ENCODE peak calls at places on chromosome 5, in five cellular contexts. O is heart left ventricle, F is GM12878, D is testis, N is sigmoid colon. B is an unnamed sample.

GRCh38 chr5:160169326-160169725 is 50.1 kb upstream of the PWWP2A start:
- DNase-seq in D (no peak), N (no peak), F (no peak), O (peak; percentile 45), B (peak; percentile 17)

GRCh38 chr5:54895816-54896341 is 89.5 kb downstream of the ESM1 start:
- DNase-seq in D (peak; percentile 70), F (no peak), O (peak; percentile 27), N (no peak), B (peak; percentile 42)

GRCh38 chr5:98977723-98978122 is 48.9 kb upstream of the CHD1 start:
- DNase-seq in D (no peak), N (no peak), F (no peak), O (no peak), B (no peak)

GRCh38 chr5:101430551-101430950 is 527.5 kb upstream of the ST8SIA4 start:
- DNase-seq in D (no peak), O (no peak), N (no peak), F (no peak), B (no peak)

GRCh38 chr5:168334161-168335094 is 43.0 kb downstream of the WWC1 start:
- DNase-seq in D (peak; percentile 27), O (no peak), N (peak; percentile 33), F (no peak), B (no peak)

GRCh38 chr5:31664566-31664965 is 25.6 kb downstream of the PDZD2 start:
- DNase-seq in F (no peak), D (no peak), O (no peak), N (no peak), B (peak; percentile 64)

GRCh38 chr5:90967443-90967842 is 408.8 kb downstream of the ADGRV1 start:
- DNase-seq in O (no peak), N (no peak), F (no peak), D (no peak), B (no peak)

GRCh38 chr5:2199697-2200096 is 317.0 kb upstream of the IRX4 start:
- DNase-seq in O (no peak), D (no peak), N (no peak), F (no peak), B (no peak)

GRCh38 chr5:177473461-177473991 is at the start of gene DBN1:
- DNase-seq in N (peak; percentile 82), O (peak; percentile 69), D (peak; percentile 53), F (no peak), B (peak; percentile 62)

GRCh38 chr5:125227333-125228075 is 481.1 kb upstream of the ZNF608 start:
- DNase-seq in D (peak; percentile 45), N (no peak), F (no peak), O (no peak), B (peak; percentile 7)

GRCh38 chr5:134555889-134556311 is 30.4 kb downstream of the JADE2 start:
- DNase-seq in F (no peak), D (peak; percentile 41), N (peak; percentile 80), O (peak; percentile 52), B (peak; percentile 64)

GRCh38 chr5:9497347-9497746 is 48.5 kb downstream of the SEMA5A start:
- DNase-seq in D (no peak), O (no peak), N (no peak), F (no peak), B (no peak)

GRCh38 chr5:9496801-9497200 is 49.1 kb downstream of the SEMA5A start:
- DNase-seq in D (no peak), F (no peak), O (no peak), N (no peak), B (no peak)

GRCh38 chr5:9500244-9500643 is 45.6 kb downstream of the SEMA5A start:
- DNase-seq in O (no peak), D (no peak), F (no peak), N (no peak), B (no peak)

GRCh38 chr5:9499498-9499876 is 46.4 kb downstream of the SEMA5A start:
- DNase-seq in F (peak; percentile 16), D (no peak), N (no peak), O (no peak), B (no peak)

DNA sequence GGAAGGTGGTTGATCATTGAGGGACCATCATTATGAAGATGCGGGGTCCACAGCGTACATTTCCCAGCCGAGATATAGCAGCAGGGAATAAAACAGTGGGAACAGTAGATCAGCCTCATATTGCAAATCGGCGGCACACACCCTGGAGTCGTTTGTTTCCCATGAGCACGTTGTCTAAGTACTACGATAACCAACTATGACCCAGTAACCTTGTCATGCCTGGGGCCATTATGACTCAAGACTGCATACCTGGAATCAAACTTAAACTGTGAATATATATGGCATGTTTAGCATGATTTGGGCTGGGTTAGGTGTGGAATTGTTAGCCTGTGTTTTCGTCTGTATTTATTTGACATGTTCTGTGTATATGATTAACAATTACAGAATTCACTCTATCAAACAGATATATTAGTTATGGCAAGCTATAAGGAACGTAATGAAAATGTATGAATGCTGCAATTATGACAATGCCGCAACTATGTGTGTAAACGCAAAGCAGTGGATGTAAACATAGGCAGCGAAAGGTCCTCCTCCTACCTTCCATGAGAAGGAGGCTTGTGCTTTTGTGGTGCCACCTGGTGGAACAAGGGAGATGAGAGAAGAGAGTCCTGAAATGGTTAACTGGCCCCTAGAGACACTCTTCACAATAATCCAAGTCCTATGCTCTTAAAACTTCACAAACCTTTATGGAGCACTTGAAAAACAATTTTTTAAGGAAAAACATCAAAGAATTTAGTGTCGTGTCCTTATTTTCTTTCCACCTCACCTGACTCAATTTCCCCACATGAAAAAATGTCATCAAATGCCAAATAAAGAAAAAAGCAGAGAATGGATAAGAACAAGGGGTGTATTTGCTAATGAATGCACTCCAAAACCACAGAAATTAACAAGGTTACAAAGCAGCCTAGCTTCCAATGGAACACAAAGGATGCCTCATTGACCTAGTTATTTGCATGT is 47.1 kb downstream of the SEMA5A start:
- DNase-seq in O (no peak), F (no peak), N (no peak), D (no peak), B (peak; percentile 50)
- TF ChIP-seq CTCF in O (no peak), F (peak; percentile 42), N (no peak), D (no peak), B (peak; percentile 42)

GRCh38 chr5:139517683-139518564 is 35.4 kb upstream of the STING1 start:
- DNase-seq in N (peak; percentile 95), O (peak; percentile 95), D (peak; percentile 95), F (no peak), B (peak; percentile 89)
- TF ChIP-seq POLR2A in N (no peak), O (no peak), D (no peak), F (peak; percentile 96), B (peak; percentile 51)

DNA sequence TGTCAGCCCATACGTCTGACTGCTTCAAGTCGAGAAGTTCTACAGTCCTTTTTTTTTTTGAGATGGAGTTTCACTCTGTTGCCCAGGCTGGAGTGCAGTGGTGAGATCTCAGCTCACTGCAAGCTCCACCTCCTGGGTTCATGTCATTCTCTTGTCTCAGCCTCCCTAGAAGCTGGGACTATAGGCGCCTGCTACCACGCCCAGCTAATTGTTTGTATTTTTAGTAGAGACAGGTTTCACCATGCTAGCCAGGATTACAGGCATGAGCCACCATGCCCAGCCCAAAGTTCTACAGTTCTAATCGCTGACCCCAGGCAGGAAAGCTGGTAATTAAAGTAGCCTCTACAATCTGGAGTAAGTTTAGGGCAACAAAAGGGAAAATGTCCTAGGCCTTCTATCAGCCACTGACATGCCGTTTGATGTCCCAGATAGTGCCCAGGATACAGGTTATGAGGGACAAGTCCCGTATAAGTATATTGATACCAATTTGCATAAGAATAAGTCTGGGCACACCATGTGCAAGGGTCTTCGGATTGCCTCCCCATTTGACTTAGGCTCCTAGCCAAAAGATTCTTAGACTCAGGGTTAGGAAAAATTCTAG is 1110.8 kb downstream of the TAF11L14 start:
- DNase-seq in D (no peak), N (no peak), O (no peak), F (no peak), B (peak; percentile 65)
- TF ChIP-seq CTCF in D (no peak), N (no peak), O (no peak), F (no peak), B (no peak)

GRCh38 chr5:151670074-151670686 is 16.5 kb downstream of the SPARC start:
- DNase-seq in O (no peak), N (no peak), D (peak; percentile 62), F (no peak), B (no peak)
- TF ChIP-seq POLR2A in O (no peak), N (no peak), D (no peak), F (no peak), B (no peak)

DNA sequence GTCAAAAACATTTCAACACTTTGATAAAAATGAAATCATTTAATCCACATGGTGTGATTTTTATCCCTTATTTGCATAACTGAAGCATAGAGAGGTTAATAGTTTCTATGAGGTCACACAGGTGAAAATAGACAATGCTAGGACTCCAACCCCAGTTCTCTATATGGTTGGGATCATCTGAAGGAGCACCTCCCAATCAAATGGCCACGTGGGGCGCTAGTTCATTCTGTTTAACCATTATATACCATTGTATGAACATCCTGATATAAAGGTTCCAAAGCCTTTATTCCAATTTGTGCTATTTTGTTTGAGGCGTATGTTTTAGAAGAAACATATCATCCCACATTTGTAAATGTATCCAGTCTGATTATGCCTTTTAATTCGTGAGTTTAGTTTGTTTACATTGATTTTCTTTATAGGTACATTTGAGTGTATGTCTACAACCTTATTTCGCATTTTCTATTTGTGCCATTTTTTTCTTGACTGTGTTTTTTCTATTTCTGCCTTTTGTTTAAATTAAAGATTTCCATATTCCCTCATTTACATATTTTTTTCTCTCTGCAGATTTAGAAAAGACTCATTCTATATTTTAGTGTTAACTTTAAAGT is 1092.0 kb downstream of the MAT2B start:
- DNase-seq in N (no peak), F (no peak), O (no peak), D (peak; percentile 34), B (peak; percentile 38)
- TF ChIP-seq CTCF in N (no peak), F (peak; percentile 54), O (no peak), D (no peak), B (peak; percentile 58)

GRCh38 chr5:132233081-132233480 is 5.4 kb upstream of the P4HA2 start:
- DNase-seq in O (no peak), F (no peak), D (no peak), N (peak; percentile 21), B (no peak)

GRCh38 chr5:132233811-132234683 is 6.4 kb upstream of the P4HA2 start:
- DNase-seq in O (no peak), D (no peak), N (peak; percentile 29), F (no peak), B (no peak)

GRCh38 chr5:132228241-132229035 is 785 bp upstream of the P4HA2 start:
- DNase-seq in F (no peak), N (peak; percentile 64), O (peak; percentile 55), D (no peak), B (no peak)

GRCh38 chr5:132229236-132229635 is 1.6 kb upstream of the P4HA2 start:
- DNase-seq in D (no peak), F (no peak), N (peak; percentile 38), O (no peak), B (no peak)

GRCh38 chr5:132230871-132231270 is 3.2 kb upstream of the P4HA2 start:
- DNase-seq in O (no peak), F (no peak), N (peak; percentile 17), D (no peak), B (no peak)
- TF ChIP-seq POLR2A in O (no peak), F (no peak), N (no peak), D (no peak), B (no peak)

B was measured in NB4.